ENCODE peak calls at places on chromosomes 2 and 18, in nine cellular contexts. One of them, this sample, is unnamed.
A peak's percentile ranks its signal among the peaks of the same experiment; 100 is the strongest.

GRCh38 chr2:14567561-14567960 is 65.0 kb upstream of the LRATD1 start:
- DNase-seq in nephron progenitor cell: no peak
- DNase-seq in A549: no peak
- DNase-seq in Peyer's patch: no peak
- DNase-seq in foreskin fibroblast: peak; percentile 38
- DNase-seq in cardiac fibroblast: no peak
- DNase-seq in astrocyte: peak; percentile 5
- DNase-seq in HFF-Myc: no peak
- DNase-seq in HepG2: no peak
- DNase-seq in this sample: no peak

GRCh38 chr2:23078799-23079434 is 306.1 kb upstream of the KLHL29 start:
- DNase-seq in nephron progenitor cell: no peak
- DNase-seq in A549: no peak
- DNase-seq in Peyer's patch: no peak
- DNase-seq in foreskin fibroblast: no peak
- DNase-seq in cardiac fibroblast: no peak
- DNase-seq in astrocyte: no peak
- DNase-seq in HFF-Myc: no peak
- DNase-seq in HepG2: no peak
- DNase-seq in this sample: no peak

GRCh38 chr2:105140237-105140568 is 101.3 kb upstream of the GPR45 start:
- DNase-seq in nephron progenitor cell: no peak
- DNase-seq in A549: no peak
- DNase-seq in Peyer's patch: no peak
- DNase-seq in foreskin fibroblast: no peak
- DNase-seq in cardiac fibroblast: no peak
- DNase-seq in astrocyte: peak; percentile 23
- DNase-seq in HFF-Myc: no peak
- DNase-seq in HepG2: no peak
- DNase-seq in this sample: no peak

GRCh38 chr2:178574789-178575188 is 94.5 kb downstream of the PLEKHA3 start:
- DNase-seq in nephron progenitor cell: no peak
- DNase-seq in A549: no peak
- DNase-seq in Peyer's patch: no peak
- DNase-seq in foreskin fibroblast: no peak
- DNase-seq in cardiac fibroblast: no peak
- DNase-seq in astrocyte: no peak
- DNase-seq in HFF-Myc: no peak
- DNase-seq in HepG2: no peak
- DNase-seq in this sample: no peak

GRCh38 chr2:207337234-207338219 is 171.8 kb upstream of the KLF7 start:
- DNase-seq in nephron progenitor cell: no peak
- DNase-seq in A549: peak; percentile 63
- DNase-seq in Peyer's patch: no peak
- DNase-seq in foreskin fibroblast: no peak
- DNase-seq in cardiac fibroblast: no peak
- DNase-seq in astrocyte: peak; percentile 74
- DNase-seq in HFF-Myc: no peak
- DNase-seq in HepG2: no peak
- DNase-seq in this sample: no peak

GRCh38 chr2:239135531-239135930 is 265.3 kb downstream of the HDAC4 start:
- DNase-seq in nephron progenitor cell: no peak
- DNase-seq in A549: no peak
- DNase-seq in Peyer's patch: no peak
- DNase-seq in foreskin fibroblast: no peak
- DNase-seq in cardiac fibroblast: no peak
- DNase-seq in astrocyte: no peak
- DNase-seq in HFF-Myc: no peak
- DNase-seq in HepG2: no peak
- DNase-seq in this sample: no peak

GRCh38 chr2:9201185-9201891 is 5.3 kb upstream of the ASAP2 start:
- DNase-seq in nephron progenitor cell: no peak
- DNase-seq in A549: no peak
- DNase-seq in Peyer's patch: no peak
- DNase-seq in foreskin fibroblast: peak; percentile 87
- DNase-seq in cardiac fibroblast: peak; percentile 87
- DNase-seq in astrocyte: peak; percentile 78
- DNase-seq in HFF-Myc: no peak
- DNase-seq in HepG2: no peak
- DNase-seq in this sample: no peak

GRCh38 chr2:217993055-217993645 is 9.6 kb downstream of the TNS1 start:
- DNase-seq in nephron progenitor cell: no peak
- DNase-seq in A549: peak; percentile 56
- DNase-seq in Peyer's patch: no peak
- DNase-seq in foreskin fibroblast: peak; percentile 59
- DNase-seq in cardiac fibroblast: peak; percentile 75
- DNase-seq in astrocyte: peak; percentile 90
- DNase-seq in HFF-Myc: no peak
- DNase-seq in HepG2: no peak
- DNase-seq in this sample: no peak

GRCh38 chr2:238669581-238670340 is 178.1 kb upstream of the TWIST2 start:
- DNase-seq in nephron progenitor cell: no peak
- DNase-seq in A549: no peak
- DNase-seq in Peyer's patch: no peak
- DNase-seq in foreskin fibroblast: peak; percentile 77
- DNase-seq in cardiac fibroblast: no peak
- DNase-seq in astrocyte: peak; percentile 23
- DNase-seq in HFF-Myc: no peak
- DNase-seq in HepG2: no peak
- DNase-seq in this sample: no peak

GRCh38 chr2:215059724-215060123 is 78.7 kb downstream of the ABCA12 start:
- DNase-seq in nephron progenitor cell: no peak
- DNase-seq in A549: no peak
- DNase-seq in Peyer's patch: no peak
- DNase-seq in foreskin fibroblast: peak; percentile 1
- DNase-seq in cardiac fibroblast: peak; percentile 5
- DNase-seq in astrocyte: peak; percentile 52
- DNase-seq in HFF-Myc: no peak
- DNase-seq in HepG2: no peak
- DNase-seq in this sample: no peak

GRCh38 chr2:202425036-202425435 is 48.9 kb downstream of the BMPR2 start:
- DNase-seq in nephron progenitor cell: no peak
- DNase-seq in A549: no peak
- DNase-seq in Peyer's patch: no peak
- DNase-seq in foreskin fibroblast: no peak
- DNase-seq in cardiac fibroblast: no peak
- DNase-seq in astrocyte: peak; percentile 33
- DNase-seq in HFF-Myc: no peak
- DNase-seq in HepG2: no peak
- DNase-seq in this sample: no peak

GRCh38 chr2:98634406-98635092 is 26.2 kb downstream of the UNC50 start:
- DNase-seq in nephron progenitor cell: peak; percentile 41
- DNase-seq in A549: peak; percentile 29
- DNase-seq in Peyer's patch: no peak
- DNase-seq in foreskin fibroblast: no peak
- DNase-seq in cardiac fibroblast: no peak
- DNase-seq in astrocyte: no peak
- DNase-seq in HFF-Myc: no peak
- DNase-seq in HepG2: peak; percentile 14
- DNase-seq in this sample: no peak

GRCh38 chr18:27249933-27250332 is 64.8 kb upstream of the CHST9 start:
- DNase-seq in nephron progenitor cell: no peak
- DNase-seq in A549: no peak
- DNase-seq in Peyer's patch: no peak
- DNase-seq in foreskin fibroblast: no peak
- DNase-seq in cardiac fibroblast: no peak
- DNase-seq in astrocyte: no peak
- DNase-seq in HFF-Myc: no peak
- DNase-seq in HepG2: no peak
- DNase-seq in this sample: no peak

GRCh38 chr2:33477473-33478468 is 1.3 kb downstream of the RASGRP3 start:
- DNase-seq in nephron progenitor cell: no peak
- DNase-seq in A549: no peak
- DNase-seq in Peyer's patch: no peak
- DNase-seq in foreskin fibroblast: no peak
- DNase-seq in cardiac fibroblast: no peak
- DNase-seq in astrocyte: no peak
- DNase-seq in HFF-Myc: no peak
- DNase-seq in HepG2: no peak
- DNase-seq in this sample: no peak

GRCh38 chr2:102027036-102027702 is 35.4 kb downstream of the IL1R2 start:
- DNase-seq in nephron progenitor cell: no peak
- DNase-seq in A549: no peak
- DNase-seq in Peyer's patch: no peak
- DNase-seq in foreskin fibroblast: peak; percentile 87
- DNase-seq in cardiac fibroblast: peak; percentile 90
- DNase-seq in astrocyte: peak; percentile 88
- DNase-seq in HFF-Myc: no peak
- DNase-seq in HepG2: no peak
- DNase-seq in this sample: no peak

GRCh38 chr18:78884502-78884901 is 95.1 kb upstream of the SALL3 start:
- DNase-seq in nephron progenitor cell: no peak
- DNase-seq in A549: no peak
- DNase-seq in Peyer's patch: no peak
- DNase-seq in foreskin fibroblast: no peak
- DNase-seq in cardiac fibroblast: no peak
- DNase-seq in astrocyte: no peak
- DNase-seq in HFF-Myc: no peak
- DNase-seq in HepG2: no peak
- DNase-seq in this sample: no peak

GRCh38 chr18:43982582-43982981 is 698.1 kb upstream of the SETBP1 start:
- DNase-seq in nephron progenitor cell: no peak
- DNase-seq in A549: no peak
- DNase-seq in Peyer's patch: no peak
- DNase-seq in foreskin fibroblast: no peak
- DNase-seq in cardiac fibroblast: no peak
- DNase-seq in astrocyte: no peak
- DNase-seq in HFF-Myc: no peak
- DNase-seq in HepG2: no peak
- DNase-seq in this sample: no peak

GRCh38 chr2:140256080-140256479 is 1475.9 kb upstream of the NXPH2 start:
- DNase-seq in nephron progenitor cell: no peak
- DNase-seq in A549: no peak
- DNase-seq in Peyer's patch: no peak
- DNase-seq in foreskin fibroblast: peak; percentile 6
- DNase-seq in cardiac fibroblast: peak; percentile 13
- DNase-seq in astrocyte: no peak
- DNase-seq in HFF-Myc: no peak
- DNase-seq in HepG2: no peak
- DNase-seq in this sample: no peak

GRCh38 chr2:113370478-113371091 is 66.9 kb upstream of the ZNG1B start:
- DNase-seq in nephron progenitor cell: peak; percentile 67
- DNase-seq in A549: peak; percentile 89
- DNase-seq in Peyer's patch: peak; percentile 58
- DNase-seq in foreskin fibroblast: peak; percentile 89
- DNase-seq in cardiac fibroblast: peak; percentile 82
- DNase-seq in astrocyte: peak; percentile 44
- DNase-seq in HFF-Myc: peak; percentile 69
- DNase-seq in HepG2: peak; percentile 80
- DNase-seq in this sample: peak; percentile 44

GRCh38 chr2:30373881-30374302 is 73.2 kb upstream of the LCLAT1 start:
- DNase-seq in nephron progenitor cell: no peak
- DNase-seq in A549: no peak
- DNase-seq in Peyer's patch: no peak
- DNase-seq in foreskin fibroblast: peak; percentile 88
- DNase-seq in cardiac fibroblast: no peak
- DNase-seq in astrocyte: peak; percentile 68
- DNase-seq in HFF-Myc: no peak
- DNase-seq in HepG2: no peak
- DNase-seq in this sample: no peak

DNA sequence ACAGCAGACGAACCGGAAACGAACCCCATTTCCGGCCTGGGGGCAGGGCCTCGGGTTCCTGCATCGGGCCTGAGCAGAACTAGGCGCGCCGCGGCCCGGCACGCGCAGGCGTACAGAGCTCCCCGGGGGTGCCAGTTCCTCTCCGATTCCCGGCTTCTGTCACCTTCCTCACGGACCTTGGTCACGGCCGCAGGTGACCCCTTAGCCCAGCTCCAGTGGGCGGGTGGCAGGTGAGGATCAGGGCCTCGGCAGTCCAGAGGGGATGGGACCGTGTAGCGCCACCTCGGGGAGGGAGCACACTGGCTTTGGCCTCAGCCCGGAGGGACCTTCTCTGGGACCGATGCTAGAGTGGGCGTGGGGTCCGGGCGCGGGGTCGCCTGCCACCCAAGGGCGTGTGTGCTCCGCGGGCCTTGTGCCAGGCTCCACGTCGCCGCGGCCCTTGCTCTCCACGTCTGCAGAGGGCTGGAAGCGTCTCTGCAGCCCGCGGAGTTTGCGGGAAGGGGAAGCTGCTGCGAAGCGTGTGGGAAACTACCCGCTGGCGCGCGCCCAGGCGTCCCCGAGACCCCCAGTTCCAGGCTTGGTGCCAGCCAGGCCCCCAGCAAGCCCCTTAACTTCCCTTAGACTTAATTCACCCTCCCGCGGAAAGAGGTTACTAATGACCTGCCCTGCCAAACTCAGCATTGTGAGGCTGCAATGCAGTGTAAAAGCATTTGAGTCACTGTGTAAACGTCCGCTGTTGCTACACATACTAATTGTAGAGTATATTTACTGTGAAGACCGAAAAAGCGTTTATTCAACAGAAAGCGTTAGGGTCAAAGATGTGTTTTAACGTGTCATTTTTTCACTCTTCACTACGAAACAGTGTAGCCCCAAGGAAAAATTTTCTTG is at the start of gene TRAPPC12:
- DNase-seq in nephron progenitor cell: peak; percentile 86
- DNase-seq in A549: peak; percentile 96
- DNase-seq in Peyer's patch: peak; percentile 96
- DNase-seq in foreskin fibroblast: peak; percentile 96
- DNase-seq in cardiac fibroblast: peak; percentile 82
- DNase-seq in astrocyte: peak; percentile 78
- DNase-seq in HFF-Myc: peak; percentile 48
- DNase-seq in HepG2: peak; percentile 95
- DNase-seq in this sample: peak; percentile 80
- TF ChIP-seq CTCF in nephron progenitor cell: no peak
- TF ChIP-seq CTCF in A549: peak; percentile 49
- TF ChIP-seq CTCF in Peyer's patch: peak; percentile 39
- TF ChIP-seq CTCF in foreskin fibroblast: peak; percentile 55
- TF ChIP-seq CTCF in cardiac fibroblast: peak; percentile 53
- TF ChIP-seq CTCF in astrocyte: no peak
- TF ChIP-seq CTCF in HFF-Myc: peak; percentile 42
- TF ChIP-seq CTCF in HepG2: peak; percentile 95
- TF ChIP-seq CTCF in this sample: peak; percentile 49

GRCh38 chr2:40360652-40361051 is 91.2 kb downstream of the SLC8A1 start:
- DNase-seq in nephron progenitor cell: no peak
- DNase-seq in A549: peak; percentile 10
- DNase-seq in Peyer's patch: no peak
- DNase-seq in foreskin fibroblast: peak; percentile 54
- DNase-seq in cardiac fibroblast: no peak
- DNase-seq in astrocyte: no peak
- DNase-seq in HFF-Myc: no peak
- DNase-seq in HepG2: no peak
- DNase-seq in this sample: no peak
- TF ChIP-seq CTCF in nephron progenitor cell: no peak
- TF ChIP-seq CTCF in A549: no peak
- TF ChIP-seq CTCF in Peyer's patch: no peak
- TF ChIP-seq CTCF in foreskin fibroblast: no peak
- TF ChIP-seq CTCF in cardiac fibroblast: no peak
- TF ChIP-seq CTCF in astrocyte: no peak
- TF ChIP-seq CTCF in HFF-Myc: no peak
- TF ChIP-seq CTCF in HepG2: no peak
- TF ChIP-seq CTCF in this sample: no peak

GRCh38 chr2:106562826-106563594 is 75.8 kb downstream of the CD8B2 start:
- DNase-seq in nephron progenitor cell: no peak
- DNase-seq in A549: no peak
- DNase-seq in Peyer's patch: no peak
- DNase-seq in foreskin fibroblast: no peak
- DNase-seq in cardiac fibroblast: no peak
- DNase-seq in astrocyte: no peak
- DNase-seq in HFF-Myc: no peak
- DNase-seq in HepG2: no peak
- DNase-seq in this sample: no peak
- TF ChIP-seq CTCF in nephron progenitor cell: no peak
- TF ChIP-seq CTCF in A549: peak; percentile 29
- TF ChIP-seq CTCF in Peyer's patch: no peak
- TF ChIP-seq CTCF in foreskin fibroblast: no peak
- TF ChIP-seq CTCF in cardiac fibroblast: no peak
- TF ChIP-seq CTCF in astrocyte: peak; percentile 26
- TF ChIP-seq CTCF in HFF-Myc: peak; percentile 13
- TF ChIP-seq CTCF in HepG2: peak; percentile 36
- TF ChIP-seq CTCF in this sample: peak; percentile 35

GRCh38 chr18:56389190-56389589 is 249.2 kb downstream of the TXNL1 start:
- DNase-seq in nephron progenitor cell: no peak
- DNase-seq in A549: no peak
- DNase-seq in Peyer's patch: no peak
- DNase-seq in foreskin fibroblast: no peak
- DNase-seq in cardiac fibroblast: peak; percentile 18
- DNase-seq in astrocyte: no peak
- DNase-seq in HFF-Myc: no peak
- DNase-seq in HepG2: no peak
- DNase-seq in this sample: no peak
- TF ChIP-seq CTCF in nephron progenitor cell: no peak
- TF ChIP-seq CTCF in A549: no peak
- TF ChIP-seq CTCF in Peyer's patch: no peak
- TF ChIP-seq CTCF in foreskin fibroblast: peak; percentile 2
- TF ChIP-seq CTCF in cardiac fibroblast: no peak
- TF ChIP-seq CTCF in astrocyte: no peak
- TF ChIP-seq CTCF in HFF-Myc: no peak
- TF ChIP-seq CTCF in HepG2: no peak
- TF ChIP-seq CTCF in this sample: no peak

This sample was measured in progenitor cell of endocrine pancreas.